ENCODE peak calls at places on chromosomes 6 and 20, in seven cellular contexts. T is H9, G is neuronal stem cell, M is mesenchymal stem cell, P is IMR-90, V is mesendoderm, D is H1. K is an unnamed sample.

GRCh38 chr20:34907616-34908469 is 31.4 kb downstream of the ACSS2 start:
- DNase-seq in T (no peak), G (no peak), M (peak), P (peak), V (no peak), D (no peak), K (no peak)

GRCh38 chr20:31638317-31638716 is 605 bp downstream of the COX4I2 start:
- DNase-seq in T (no peak), G (no peak), M (no peak), P (no peak), V (no peak), D (no peak), K (no peak)

GRCh38 chr6:10481101-10481500 is 40.0 kb upstream of the GCNT2 start:
- DNase-seq in T (no peak), G (no peak), M (no peak), P (no peak), V (peak), D (no peak), K (no peak)

GRCh38 chr20:20827992-20828597 is 115.7 kb upstream of the RALGAPA2 start:
- DNase-seq in T (no peak), G (no peak), M (no peak), P (no peak), V (no peak), D (no peak), K (no peak)

GRCh38 chr20:24643731-24644130 is 174.3 kb downstream of the SYNDIG1 start:
- DNase-seq in T (no peak), G (no peak), M (no peak), P (no peak), V (no peak), D (no peak), K (no peak)

GRCh38 chr6:130824978-130825694 is 2.1 kb upstream of the SMLR1 start:
- DNase-seq in T (no peak), G (no peak), M (no peak), P (no peak), V (no peak), D (no peak), K (no peak)

GRCh38 chr6:2817778-2818443 is 23.8 kb downstream of the SERPINB1 start:
- DNase-seq in T (no peak), G (no peak), M (no peak), P (peak), V (no peak), D (no peak), K (peak)

GRCh38 chr20:3753098-3753497 is 14.5 kb downstream of the ADISSP start:
- DNase-seq in T (peak), G (peak), M (peak), P (peak), V (peak), D (peak), K (peak)

GRCh38 chr20:58001381-58001780 is 227.1 kb downstream of the ANKRD60 start:
- DNase-seq in T (no peak), G (no peak), M (no peak), P (no peak), V (no peak), D (no peak), K (no peak)

GRCh38 chr6:2739335-2739734 is 11.4 kb downstream of the MYLK4 start:
- DNase-seq in T (no peak), G (no peak), M (peak), P (peak), V (peak), D (no peak), K (no peak)

GRCh38 chr6:163179061-163179460 is 235.5 kb upstream of the QKI start:
- DNase-seq in T (no peak), G (no peak), M (no peak), P (no peak), V (no peak), D (no peak), K (no peak)

GRCh38 chr6:21496275-21496674 is 97.3 kb upstream of the SOX4 start:
- DNase-seq in T (no peak), G (no peak), M (no peak), P (no peak), V (no peak), D (no peak), K (no peak)

GRCh38 chr20:47724398-47724797 is 60.9 kb downstream of the SULF2 start:
- DNase-seq in T (no peak), G (peak), M (peak), P (no peak), V (peak), D (no peak), K (no peak)

GRCh38 chr6:39979461-39980328 is 45.4 kb upstream of the MOCS1 start:
- DNase-seq in T (no peak), G (no peak), M (no peak), P (no peak), V (no peak), D (no peak), K (no peak)

GRCh38 chr6:134170844-134171243 is 118.4 kb upstream of the SLC2A12 start:
- DNase-seq in T (no peak), G (no peak), M (no peak), P (peak), V (no peak), D (no peak), K (peak)

GRCh38 chr6:30894935-30895334 is 10.6 kb downstream of the DDR1 start:
- DNase-seq in T (no peak), G (no peak), M (no peak), P (no peak), V (no peak), D (no peak), K (no peak)

GRCh38 chr6:5190467-5190866 is 70.3 kb downstream of the LYRM4 start:
- DNase-seq in T (no peak), G (no peak), M (peak), P (peak), V (no peak), D (no peak), K (peak)

GRCh38 chr20:24993337-24994185 is 1.0 kb upstream of the APMAP start:
- DNase-seq in T (no peak), G (no peak), M (peak), P (peak), V (no peak), D (peak), K (peak)

GRCh38 chr6:169906004-169906740 is 154.8 kb downstream of the ERMARD start:
- DNase-seq in T (no peak), G (peak), M (no peak), P (no peak), V (no peak), D (no peak), K (no peak)

GRCh38 chr20:60583741-60584140 is 625.5 kb downstream of the CDH26 start:
- DNase-seq in T (no peak), G (no peak), M (no peak), P (no peak), V (no peak), D (no peak), K (peak)

GRCh38 chr20:60584221-60584620 is 626.0 kb downstream of the CDH26 start:
- DNase-seq in T (no peak), G (no peak), M (no peak), P (no peak), V (no peak), D (no peak), K (no peak)

GRCh38 chr20:60586417-60587105 is 628.3 kb downstream of the CDH26 start:
- DNase-seq in T (no peak), G (no peak), M (no peak), P (no peak), V (peak), D (no peak), K (no peak)

DNA sequence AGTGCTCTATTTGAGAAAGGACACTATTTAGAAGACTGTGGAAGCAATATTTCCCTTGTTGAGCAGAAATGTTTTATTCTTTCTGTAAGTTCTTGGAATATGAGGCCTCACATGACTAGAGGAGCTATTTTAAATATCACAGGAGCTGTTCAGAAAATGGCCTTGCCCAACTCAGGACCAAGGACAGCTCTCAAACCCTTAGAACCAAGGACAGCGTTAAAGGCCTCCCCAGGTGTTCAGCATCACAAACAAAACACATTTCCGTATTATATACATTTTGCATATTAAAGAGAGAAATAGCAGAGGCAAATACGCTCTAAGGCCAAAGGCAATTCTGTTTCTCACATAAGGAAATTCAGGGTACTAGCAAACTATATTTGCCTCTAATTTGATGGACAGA is 631.4 kb downstream of the CDH26 start:
- DNase-seq in T (peak), G (peak), M (no peak), P (peak), V (peak), D (no peak), K (no peak)
- H4K8ac ChIP-seq in T (no peak), G (no peak), M (no peak), P (no peak), V (no peak), D (no peak), K (no peak)

GRCh38 chr20:49765413-49765736 is 47.3 kb upstream of the SLC9A8 start:
- DNase-seq in T (no peak), G (no peak), M (no peak), P (no peak), V (no peak), D (no peak), K (no peak)
- H3K23ac ChIP-seq in T (no peak), G (no peak), M (no peak), P (no peak), V (no peak), D (no peak), K (no peak)

DNA sequence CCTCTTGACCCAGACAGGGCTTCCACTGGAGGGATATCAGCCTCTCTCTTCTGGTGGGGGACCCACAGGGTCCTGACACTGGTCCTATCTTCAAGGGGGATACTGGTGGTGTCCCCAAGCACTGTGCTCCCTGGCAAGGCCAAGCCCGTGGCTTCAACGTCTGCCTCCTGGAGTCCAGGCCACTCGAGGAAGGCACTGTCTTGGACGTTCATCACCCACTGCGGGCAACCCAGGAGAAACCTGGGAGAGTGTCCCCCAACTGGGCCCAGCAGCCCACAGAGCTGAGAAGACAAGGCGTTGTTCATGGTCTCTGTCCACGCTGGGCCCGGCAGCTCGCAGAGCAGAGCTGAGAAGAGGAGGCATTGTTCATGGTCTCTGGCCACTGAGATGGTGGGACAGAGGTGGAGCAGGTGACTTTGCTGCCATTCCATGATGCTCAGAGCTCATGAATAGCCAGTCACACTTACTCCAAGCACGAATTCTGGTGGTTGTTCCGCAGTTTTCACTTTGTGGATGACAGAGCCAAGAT is 37.5 kb upstream of the FRMD1 start:
- DNase-seq in T (no peak), G (no peak), M (no peak), P (no peak), V (no peak), D (peak), K (no peak)
- H3K4ac ChIP-seq in T (no peak), G (no peak), M (no peak), P (no peak), V (no peak), D (no peak), K (no peak)

GRCh38 chr6:42084889-42085288 is 34.6 kb downstream of the TAF8 start:
- DNase-seq in T (no peak), G (no peak), M (no peak), P (peak), V (no peak), D (no peak), K (peak)

GRCh38 chr6:42079941-42080464 is 29.7 kb downstream of the TAF8 start:
- DNase-seq in T (no peak), G (no peak), M (no peak), P (no peak), V (no peak), D (no peak), K (no peak)

GRCh38 chr6:42086665-42087050 is 36.3 kb downstream of the TAF8 start:
- DNase-seq in T (no peak), G (no peak), M (no peak), P (no peak), V (no peak), D (no peak), K (no peak)

GRCh38 chr6:42086046-42086664 is 35.8 kb downstream of the TAF8 start:
- DNase-seq in T (no peak), G (no peak), M (no peak), P (no peak), V (peak), D (no peak), K (no peak)

GRCh38 chr6:42083530-42083929 is 33.2 kb downstream of the TAF8 start:
- DNase-seq in T (no peak), G (no peak), M (no peak), P (no peak), V (no peak), D (no peak), K (no peak)
- H4K8ac ChIP-seq in T (no peak), G (no peak), M (no peak), P (no peak), V (no peak), D (no peak), K (no peak)

K was measured in trophoblast cell.